ENCODE peak calls at places on chromosomes 6 and 20, in nine cellular contexts. J, W, D, U, K, B, M, C and F are unnamed samples. For H3K9me3, the result is how much of the 10 kb centered on the place peaks cover.

GRCh38 chr6:111812080-111813038 is 60.9 kb downstream of the FYN start:
- DNase-seq in D (peak), M (peak), J (no peak), C (no peak), K (no peak), W (no peak), B (no peak), U (no peak), F (no peak)

GRCh38 chr20:32336918-32337347 is 21.2 kb upstream of the ASXL1 start:
- DNase-seq in K (no peak), D (peak), M (peak), C (no peak), B (peak), U (no peak), W (no peak), J (peak), F (no peak)

GRCh38 chr6:43669050-43669921 is 18.3 kb downstream of the MRPS18A start:
- DNase-seq in U (no peak), C (peak), M (peak), D (peak), W (no peak), B (peak), J (no peak), K (no peak), F (peak)

GRCh38 chr6:33578588-33579011 is 1.5 kb downstream of the BAK1 start:
- DNase-seq in C (peak), M (no peak), B (no peak), W (no peak), U (peak), D (no peak), K (no peak), J (peak), F (no peak)

GRCh38 chr6:71420693-71421328 is 132.2 kb downstream of the OGFRL1 start:
- DNase-seq in K (peak), M (peak), B (peak), D (peak), C (peak), W (peak), J (no peak), U (no peak), F (peak)

GRCh38 chr6:6820688-6821238 is 232.2 kb downstream of the LY86 start:
- DNase-seq in C (no peak), U (no peak), K (peak), D (no peak), J (no peak), M (no peak), W (no peak), B (no peak), F (peak)

GRCh38 chr20:18543932-18544331 is 23.3 kb upstream of the SMIM26 start:
- DNase-seq in K (no peak), B (no peak), J (no peak), C (no peak), W (no peak), M (no peak), D (no peak), U (no peak), F (peak)

GRCh38 chr6:169427856-169428255 is 174.2 kb upstream of the THBS2 start:
- DNase-seq in J (no peak), C (peak), U (no peak), D (peak), W (peak), B (peak), M (peak), K (peak), F (no peak)

GRCh38 chr6:143579703-143580102 is 68.2 kb upstream of the FUCA2 start:
- DNase-seq in D (peak), U (no peak), M (peak), K (no peak), W (peak), B (peak), C (no peak), J (no peak), F (no peak)

DNA sequence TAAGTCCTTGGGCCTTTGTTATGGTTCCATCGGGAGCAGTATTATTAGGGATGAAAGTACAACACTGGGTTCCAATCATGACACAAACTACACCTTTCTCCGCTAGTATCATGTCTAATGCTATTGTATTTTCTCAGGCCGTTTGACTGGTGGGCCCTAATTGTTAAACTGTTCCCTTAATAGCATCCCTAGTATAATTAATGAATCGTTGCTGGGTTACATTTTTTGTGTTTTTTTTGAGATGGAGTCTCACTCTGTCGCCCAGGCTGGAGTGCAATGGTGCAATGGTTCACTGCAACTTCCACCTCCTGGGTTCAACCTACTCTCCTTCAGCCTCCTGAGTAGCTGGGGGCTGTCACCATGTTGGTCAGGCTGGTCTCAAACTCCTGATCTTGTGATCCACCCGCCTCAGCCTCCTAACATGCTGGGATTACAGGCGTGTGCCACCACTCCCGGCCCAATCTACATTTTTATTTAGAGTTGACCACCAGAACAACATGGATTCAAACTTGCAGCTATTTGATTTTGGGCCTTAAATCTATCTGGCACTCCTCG is 4.1 kb upstream of the ZNFX1 start:
- DNase-seq in J (no peak), U (no peak), B (no peak), K (no peak), M (no peak), D (no peak), C (no peak), W (no peak), F (no peak)
- H3K9me3 ChIP-seq in J (under half), U (half or more), B (under half), K (half or more), M (under half), D (under half), C (under half), W (under half), F (under half)

DNA sequence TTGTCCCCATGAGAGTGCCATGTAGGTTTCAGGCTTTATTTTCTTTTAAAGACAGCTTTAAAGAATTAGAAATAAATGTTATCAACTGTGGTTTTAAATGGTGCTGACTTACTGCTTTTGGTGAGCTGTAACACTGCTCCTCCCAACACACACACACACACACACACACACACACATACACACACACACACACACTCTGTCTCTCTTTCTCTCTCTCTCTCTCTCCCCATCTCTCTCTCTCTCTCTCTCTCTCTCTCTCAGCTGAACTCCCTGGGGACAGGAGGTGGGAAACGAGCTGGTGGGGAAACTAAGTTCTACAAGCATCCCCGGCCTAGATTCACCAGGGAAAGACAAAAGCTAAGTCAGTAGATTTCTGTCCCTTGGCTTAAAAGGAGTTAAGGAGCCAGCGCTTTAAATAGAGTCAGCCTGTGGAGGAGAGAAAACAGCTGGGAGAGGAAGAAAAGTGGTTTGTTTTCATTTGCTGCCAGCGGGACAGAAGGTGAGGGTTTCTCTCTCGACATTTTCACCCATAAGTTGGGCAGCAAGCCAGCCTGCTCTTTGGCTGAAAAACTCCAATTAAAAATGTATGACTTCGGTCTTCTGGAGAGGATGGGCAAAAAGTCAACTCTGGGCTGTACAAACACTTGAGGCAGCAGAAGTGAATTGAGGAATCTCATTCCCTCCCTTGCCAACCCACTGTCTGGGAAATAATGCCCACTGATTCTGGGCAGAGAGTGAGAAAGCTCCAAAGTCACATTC is 27.4 kb downstream of the CBLN4 start:
- DNase-seq in U (no peak), M (no peak), D (peak), C (peak), J (no peak), K (no peak), W (no peak), B (no peak), F (peak)
- H3K9me3 ChIP-seq in U (under half), M (under half), D (under half), C (under half), J (under half), K (under half), W (under half), B (under half), F (under half)

GRCh38 chr20:41078329-41078728 is 49.7 kb downstream of the TOP1 start:
- DNase-seq in B (peak), U (peak), K (no peak), J (peak), W (no peak), C (no peak), D (peak), M (peak), F (peak)

GRCh38 chr20:41079066-41079465 is 50.4 kb downstream of the TOP1 start:
- DNase-seq in J (no peak), C (no peak), W (no peak), K (no peak), D (no peak), B (no peak), M (no peak), U (no peak), F (no peak)

GRCh38 chr20:41081276-41081814 is 52.7 kb downstream of the TOP1 start:
- DNase-seq in K (no peak), J (no peak), U (no peak), C (no peak), D (peak), W (no peak), M (peak), B (peak), F (no peak)

GRCh38 chr20:41082306-41082705 is 53.7 kb downstream of the TOP1 start:
- DNase-seq in C (no peak), J (no peak), U (no peak), B (no peak), M (no peak), K (no peak), D (no peak), W (no peak), F (no peak)

DNA sequence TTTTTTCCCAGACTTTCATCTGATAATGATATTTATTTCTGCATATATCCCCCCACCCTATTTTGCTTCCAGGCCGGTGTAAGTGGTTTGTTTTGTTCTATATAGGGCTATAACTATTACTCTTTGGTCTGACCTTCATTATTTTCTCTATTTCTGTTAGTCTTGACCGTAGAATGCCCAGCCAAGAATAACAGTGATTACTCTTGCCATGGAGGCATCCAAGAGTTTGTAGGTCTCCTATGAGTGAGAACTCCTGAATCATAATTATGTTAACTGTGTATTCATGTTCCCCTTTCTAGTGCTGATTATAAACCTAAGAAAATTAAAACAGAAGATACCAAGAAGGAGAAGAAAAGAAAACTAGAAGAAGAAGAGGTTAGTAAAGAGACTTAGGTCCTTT is 52.2 kb downstream of the TOP1 start:
- DNase-seq in K (no peak), D (peak), U (no peak), M (peak), C (no peak), B (peak), J (no peak), W (no peak), F (no peak)
- H3K9me3 ChIP-seq in K (under half), D (under half), U (under half), M (under half), C (under half), B (under half), J (under half), W (under half), F (under half)

GRCh38 chr6:38531134-38531533 is 108.6 kb downstream of the BTBD9 start:
- DNase-seq in D (no peak), K (no peak), J (no peak), W (no peak), C (no peak), M (no peak), B (no peak), U (no peak), F (no peak)
- H3K9me3 ChIP-seq in D (under half), K (under half), J (under half), W (under half), C (under half), M (under half), B (under half), U (under half), F (under half)